ENCODE peak calls at places on chromosomes 7 and 10, in nine cellular contexts. Y is memory B cell; P is D341Med; M is kidney tubule cell; H is vagina; B is HEK293T; F is body of pancreas; J is NCI-H460; X is stimulated activated CD4-positive, alpha-beta T cell treated with anti-CD3 and anti-CD28 coated beads, Interleukin-4, amount 100 ng/mL, for 48 hours. D is an unnamed sample.

GRCh38 chr10:47015404-47015803 is 104.2 kb downstream of the PTPN20 start:
- DNase-seq in P (no peak), H (no peak), X (no peak), F (no peak), B (no peak), Y (no peak), M (no peak), J (no peak), D (no peak)

GRCh38 chr7:154744226-154744860 is 258.6 kb downstream of the PAXIP1 start:
- DNase-seq in Y (no peak), B (peak; percentile 85), X (no peak), P (peak; percentile 65), J (peak; percentile 9), M (peak; percentile 26), F (peak; percentile 66), H (no peak), D (peak; percentile 43)

GRCh38 chr7:130381468-130382312 is 1.4 kb downstream of the CPA1 start:
- DNase-seq in H (no peak), M (no peak), B (no peak), F (peak; percentile 90), J (no peak), P (no peak), X (no peak), Y (no peak), D (no peak)

GRCh38 chr7:15489383-15489782 is 72.4 kb downstream of the AGMO start:
- DNase-seq in B (peak; percentile 45), P (no peak), J (no peak), Y (no peak), F (no peak), X (no peak), M (no peak), H (no peak), D (no peak)

GRCh38 chr7:82562716-82563404 is 119.3 kb upstream of the CACNA2D1 start:
- DNase-seq in F (no peak), B (no peak), P (no peak), H (no peak), X (no peak), Y (no peak), M (peak; percentile 64), J (no peak), D (no peak)

GRCh38 chr10:133318494-133319127 is 9.9 kb downstream of the ZNF511 start:
- DNase-seq in B (peak; percentile 83), F (peak; percentile 67), M (peak; percentile 72), X (peak; percentile 68), H (no peak), J (peak; percentile 68), P (peak; percentile 79), Y (peak; percentile 65), D (no peak)

GRCh38 chr7:47045592-47045991 is 536.3 kb downstream of the TNS3 start:
- DNase-seq in M (no peak), F (no peak), B (no peak), Y (no peak), X (no peak), P (no peak), H (no peak), J (no peak), D (no peak)

GRCh38 chr7:27186450-27187157 is 1.6 kb upstream of the HOXA11 start:
- DNase-seq in P (no peak), J (no peak), Y (no peak), B (no peak), M (peak; percentile 20), H (no peak), F (no peak), X (no peak), D (no peak)

GRCh38 chr10:78672898-78673297 is 395.9 kb upstream of the ZMIZ1 start:
- DNase-seq in H (no peak), Y (no peak), F (no peak), P (no peak), J (no peak), B (no peak), X (no peak), M (peak; percentile 87), D (no peak)

GRCh38 chr10:1615186-1615954 is 122.0 kb downstream of the ADARB2 start:
- DNase-seq in F (no peak), P (no peak), J (no peak), H (no peak), Y (no peak), M (no peak), B (no peak), X (no peak), D (no peak)

GRCh38 chr7:96936621-96937020 is 68.7 kb upstream of the DLX6 start:
- DNase-seq in B (no peak), X (no peak), J (no peak), F (no peak), H (no peak), Y (no peak), M (no peak), P (no peak), D (no peak)

GRCh38 chr7:141975806-141976523 is 2.4 kb upstream of the TAS2R38 start:
- DNase-seq in B (peak; percentile 87), F (peak; percentile 84), Y (peak; percentile 20), H (no peak), P (peak; percentile 88), M (peak; percentile 79), X (peak; percentile 61), J (peak; percentile 65), D (peak; percentile 28)

GRCh38 chr7:150737265-150738055 is at the start of gene GIMAP5:
- DNase-seq in X (no peak), H (no peak), B (no peak), M (no peak), J (no peak), Y (no peak), F (no peak), P (no peak), D (no peak)

GRCh38 chr10:27285093-27285492 is 44.5 kb upstream of the ACBD5 start:
- DNase-seq in J (no peak), P (peak; percentile 63), H (no peak), X (peak; percentile 40), Y (no peak), M (peak; percentile 10), F (no peak), B (peak; percentile 6), D (no peak)

GRCh38 chr7:4830176-4830575 is 31.7 kb downstream of the PAPOLB start:
- DNase-seq in P (peak; percentile 93), F (peak; percentile 70), J (peak; percentile 42), Y (peak; percentile 18), M (peak; percentile 72), H (no peak), X (peak; percentile 49), B (peak; percentile 72), D (peak; percentile 32)

GRCh38 chr10:12741255-12741915 is 260.1 kb downstream of the CCDC3 start:
- DNase-seq in F (no peak), Y (no peak), J (no peak), X (no peak), P (no peak), M (no peak), H (no peak), B (no peak), D (no peak)

GRCh38 chr7:142001163-142001874 is 5.6 kb downstream of the MGAM start:
- DNase-seq in Y (no peak), M (peak; percentile 84), B (no peak), J (no peak), P (no peak), H (no peak), X (no peak), F (no peak), D (no peak)

GRCh38 chr7:44050121-44050914 is 5.8 kb downstream of the DBNL start:
- DNase-seq in F (no peak), P (no peak), M (no peak), J (no peak), X (no peak), Y (no peak), B (no peak), H (peak; percentile 61), D (no peak)

GRCh38 chr7:37097276-37097675 is 351.4 kb downstream of the ELMO1 start:
- DNase-seq in B (no peak), Y (no peak), P (no peak), H (no peak), X (no peak), F (no peak), M (no peak), J (no peak), D (no peak)

GRCh38 chr10:111077715-111078504 is 1.1 kb downstream of the ADRA2A start:
- DNase-seq in H (no peak), Y (no peak), J (no peak), B (peak; percentile 3), X (no peak), M (peak; percentile 11), P (peak; percentile 54), F (peak; percentile 36), D (no peak)

GRCh38 chr10:114795039-114795438 is 26.5 kb upstream of the FHIP2A start:
- DNase-seq in X (no peak), P (no peak), M (no peak), F (no peak), J (no peak), H (no peak), Y (no peak), B (no peak), D (no peak)

GRCh38 chr7:76057813-76058145 is 9.9 kb downstream of the MDH2 start:
- DNase-seq in H (no peak), X (no peak), J (no peak), M (no peak), B (no peak), Y (no peak), F (peak; percentile 68), P (no peak), D (no peak)

D was measured in GM18507.